ENCODE peak calls at places on chromosomes 3 and 15, in nine cellular contexts. Q, J, N, H, F, K, L, C and Y are unnamed samples.

GRCh38 chr15:68404056-68404798 is 27.7 kb downstream of the ITGA11 start:
- DNase-seq in Q (no peak), J (no peak), N (no peak), H (no peak), F (no peak), K (no peak), L (no peak), C (peak), Y (no peak)

GRCh38 chr3:135516143-135516542 is 449.4 kb upstream of the PPP2R3A start:
- DNase-seq in Q (no peak), J (peak), N (peak), H (peak), F (no peak), K (no peak), L (no peak), C (no peak), Y (no peak)

GRCh38 chr3:79491029-79491634 is 276.7 kb downstream of the ROBO1 start:
- DNase-seq in Q (no peak), J (no peak), N (peak), H (peak), F (no peak), K (no peak), L (peak), C (no peak), Y (no peak)

GRCh38 chr3:139088462-139089324 is 44.0 kb upstream of the PRR23C start:
- DNase-seq in Q (no peak), J (no peak), N (no peak), H (no peak), F (no peak), K (no peak), L (no peak), C (no peak), Y (no peak)

GRCh38 chr3:192410684-192410960 is 316.7 kb downstream of the FGF12 start:
- DNase-seq in Q (no peak), J (no peak), N (no peak), H (no peak), F (no peak), K (no peak), L (no peak), C (no peak), Y (no peak)

GRCh38 chr15:84736375-84736774 is 12.0 kb upstream of the ZNF592 start:
- DNase-seq in Q (no peak), J (no peak), N (no peak), H (no peak), F (peak), K (peak), L (no peak), C (no peak), Y (no peak)

GRCh38 chr3:34947849-34948248 is 691.5 kb upstream of the ARPP21 start:
- DNase-seq in Q (no peak), J (peak), N (peak), H (peak), F (no peak), K (no peak), L (peak), C (no peak), Y (no peak)

GRCh38 chr3:194205675-194206133 is 69.8 kb downstream of the HES1 start:
- DNase-seq in Q (no peak), J (peak), N (no peak), H (peak), F (no peak), K (no peak), L (no peak), C (no peak), Y (no peak)

GRCh38 chr3:35528728-35529127 is 110.6 kb upstream of the ARPP21 start:
- DNase-seq in Q (no peak), J (no peak), N (no peak), H (peak), F (no peak), K (no peak), L (peak), C (no peak), Y (no peak)

GRCh38 chr3:38458796-38459498 is 5.3 kb downstream of the ACVR2B start:
- DNase-seq in Q (peak), J (no peak), N (peak), H (peak), F (no peak), K (no peak), L (peak), C (no peak), Y (no peak)

GRCh38 chr15:62835762-62836161 is 206.8 kb upstream of the TPM1 start:
- DNase-seq in Q (no peak), J (no peak), N (no peak), H (no peak), F (no peak), K (no peak), L (no peak), C (no peak), Y (no peak)

GRCh38 chr3:39107056-39107873 is at the start of the genes GORASP1 and TTC21A:
- DNase-seq in Q (peak), J (peak), N (peak), H (peak), F (peak), K (peak), L (peak), C (peak), Y (peak)

GRCh38 chr15:90814193-90814811 is 54.1 kb upstream of the FURIN start:
- DNase-seq in Q (no peak), J (no peak), N (no peak), H (peak), F (no peak), K (no peak), L (no peak), C (no peak), Y (no peak)

GRCh38 chr3:33377489-33377888 is 62.7 kb downstream of the UBP1 start:
- DNase-seq in Q (no peak), J (no peak), N (no peak), H (no peak), F (no peak), K (no peak), L (no peak), C (no peak), Y (no peak)

GRCh38 chr3:15206662-15207576 is 873 bp downstream of the CAPN7 start:
- DNase-seq in Q (peak), J (peak), N (peak), H (peak), F (peak), K (peak), L (peak), C (no peak), Y (peak)

GRCh38 chr3:125214738-125215137 is 2.2 kb upstream of the SLC12A8 start:
- DNase-seq in Q (no peak), J (no peak), N (no peak), H (no peak), F (no peak), K (no peak), L (no peak), C (no peak), Y (no peak)

GRCh38 chr15:68307131-68307928 is 29.8 kb downstream of the FEM1B start:
- DNase-seq in Q (no peak), J (no peak), N (no peak), H (no peak), F (peak), K (peak), L (no peak), C (no peak), Y (no peak)

GRCh38 chr3:414063-414462 is 217.5 kb downstream of the CHL1 start:
- DNase-seq in Q (no peak), J (peak), N (peak), H (peak), F (no peak), K (no peak), L (peak), C (no peak), Y (no peak)

GRCh38 chr3:62987721-62988120 is 112.5 kb upstream of the CADPS start:
- DNase-seq in Q (no peak), J (no peak), N (no peak), H (no peak), F (no peak), K (no peak), L (no peak), C (no peak), Y (no peak)

GRCh38 chr3:14806641-14807263 is 12.0 kb upstream of the FGD5 start:
- DNase-seq in Q (no peak), J (no peak), N (peak), H (no peak), F (peak), K (no peak), L (no peak), C (no peak), Y (no peak)

DNA sequence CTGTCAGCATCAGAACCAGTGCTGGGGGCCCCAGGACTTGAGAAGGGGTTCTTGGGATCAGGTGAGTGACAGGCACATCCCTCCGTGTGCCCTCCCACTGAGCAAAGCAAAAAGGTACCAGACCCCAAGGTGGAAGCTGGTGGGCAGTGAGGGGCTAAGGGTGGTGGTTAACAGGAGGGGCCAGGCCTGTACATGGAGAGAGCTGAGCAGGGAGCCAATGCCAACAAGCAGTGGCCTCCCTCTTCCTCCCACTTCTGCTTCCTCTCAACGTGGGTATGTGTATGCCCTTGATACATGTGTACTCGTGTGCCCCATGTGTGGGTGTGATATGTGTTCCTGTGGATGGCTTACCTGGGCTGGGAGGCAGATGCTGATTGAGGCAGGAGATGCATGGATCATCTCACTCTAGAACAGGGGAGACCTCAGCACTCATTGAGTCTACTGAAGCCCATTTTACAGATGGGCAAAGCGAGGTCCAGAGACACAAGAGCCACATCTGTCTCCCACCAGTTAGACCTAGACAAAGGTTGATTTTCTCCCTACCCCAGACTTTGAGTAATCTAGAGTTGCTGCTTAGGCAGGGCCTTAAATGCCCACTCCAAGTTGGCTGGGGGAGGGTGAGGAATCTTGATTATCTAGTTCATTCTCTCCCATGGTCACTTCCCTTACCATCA is 945 bp downstream of the VIPR1 start:
- DNase-seq in Q (no peak), J (no peak), N (no peak), H (no peak), F (peak), K (no peak), L (no peak), C (peak), Y (no peak)
- H3K4me3 ChIP-seq in Q (peak), J (no peak), N (no peak), H (no peak), F (no peak), K (peak), L (no peak), C (peak), Y (no peak)

GRCh38 chr3:133991637-133992036 is 38.1 kb downstream of the SLCO2A1 start:
- DNase-seq in Q (no peak), J (no peak), N (peak), H (peak), F (no peak), K (no peak), L (peak), C (peak), Y (no peak)
- H3K4me3 ChIP-seq in Q (no peak), J (no peak), N (no peak), H (no peak), F (no peak), K (no peak), L (no peak), C (no peak), Y (no peak)

GRCh38 chr3:111732248-111732879 is 126.7 kb upstream of the PHLDB2 start:
- DNase-seq in Q (no peak), J (no peak), N (no peak), H (no peak), F (no peak), K (no peak), L (no peak), C (no peak), Y (no peak)
- H3K4me3 ChIP-seq in Q (no peak), J (no peak), N (no peak), H (no peak), F (no peak), K (no peak), L (no peak), C (no peak), Y (no peak)

DNA sequence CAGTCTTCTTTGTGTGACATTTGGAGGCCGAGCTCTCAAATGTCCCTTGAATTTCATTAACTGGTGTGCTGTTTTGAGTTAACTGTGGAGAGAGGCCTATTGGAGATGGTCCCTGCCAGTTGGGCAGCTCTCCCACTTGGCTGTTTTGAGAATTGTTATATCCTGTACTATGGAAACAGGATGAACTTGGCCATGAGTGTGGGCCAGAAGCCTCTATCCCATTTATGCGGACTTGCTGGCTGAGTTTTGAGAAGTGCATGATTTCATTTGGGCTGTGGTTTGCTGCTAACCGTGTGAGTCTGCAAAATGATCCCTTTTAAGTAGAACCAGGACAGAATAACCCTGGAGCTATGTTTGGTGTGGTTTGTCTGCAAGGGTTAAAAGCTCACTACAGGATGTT is 366.0 kb downstream of the PTPRG start:
- DNase-seq in Q (peak), J (no peak), N (peak), H (peak), F (no peak), K (no peak), L (peak), C (peak), Y (peak)
- H3K4me3 ChIP-seq in Q (peak), J (no peak), N (no peak), H (no peak), F (no peak), K (no peak), L (peak), C (no peak), Y (peak)

DNA sequence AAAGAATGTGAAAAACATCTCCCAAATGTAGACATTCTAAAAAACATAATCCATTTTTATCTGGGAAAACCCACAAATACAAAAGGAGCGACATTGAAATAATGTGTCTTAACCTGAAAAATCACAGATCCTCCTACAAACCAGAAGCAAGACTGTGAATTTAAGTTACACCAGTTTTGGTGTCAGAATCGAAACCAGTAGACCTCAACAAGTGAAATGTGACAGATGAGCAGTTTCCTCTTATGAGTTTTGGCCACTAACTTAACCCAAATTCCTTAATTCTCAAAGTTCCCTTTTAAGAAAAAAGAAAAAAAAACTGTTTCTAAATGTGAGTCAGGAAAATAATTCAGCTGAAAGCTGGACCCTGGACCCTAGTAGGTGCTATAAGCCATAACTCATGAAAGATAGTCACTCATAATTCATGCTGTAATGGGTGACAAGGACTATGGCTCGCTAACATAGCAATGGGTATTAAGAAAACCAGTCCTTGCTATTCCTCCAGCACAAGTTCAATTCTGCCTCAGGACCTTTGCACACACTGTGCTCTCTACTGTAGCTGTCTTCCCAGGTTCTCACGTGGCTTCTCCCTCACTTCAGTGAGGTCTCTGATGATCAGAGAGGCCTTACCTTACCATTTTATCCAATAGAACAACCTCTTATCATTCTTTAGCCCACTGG is 9.0 kb upstream of the THRB start:
- DNase-seq in Q (no peak), J (no peak), N (no peak), H (no peak), F (no peak), K (no peak), L (no peak), C (no peak), Y (no peak)
- H3K4me3 ChIP-seq in Q (no peak), J (no peak), N (no peak), H (no peak), F (no peak), K (no peak), L (no peak), C (no peak), Y (no peak)

GRCh38 chr3:172087827-172088580 is 48.6 kb downstream of the FNDC3B start:
- DNase-seq in Q (no peak), J (no peak), N (no peak), H (no peak), F (no peak), K (no peak), L (no peak), C (no peak), Y (no peak)
- H3K4me3 ChIP-seq in Q (no peak), J (no peak), N (no peak), H (no peak), F (no peak), K (no peak), L (no peak), C (no peak), Y (no peak)

DNA sequence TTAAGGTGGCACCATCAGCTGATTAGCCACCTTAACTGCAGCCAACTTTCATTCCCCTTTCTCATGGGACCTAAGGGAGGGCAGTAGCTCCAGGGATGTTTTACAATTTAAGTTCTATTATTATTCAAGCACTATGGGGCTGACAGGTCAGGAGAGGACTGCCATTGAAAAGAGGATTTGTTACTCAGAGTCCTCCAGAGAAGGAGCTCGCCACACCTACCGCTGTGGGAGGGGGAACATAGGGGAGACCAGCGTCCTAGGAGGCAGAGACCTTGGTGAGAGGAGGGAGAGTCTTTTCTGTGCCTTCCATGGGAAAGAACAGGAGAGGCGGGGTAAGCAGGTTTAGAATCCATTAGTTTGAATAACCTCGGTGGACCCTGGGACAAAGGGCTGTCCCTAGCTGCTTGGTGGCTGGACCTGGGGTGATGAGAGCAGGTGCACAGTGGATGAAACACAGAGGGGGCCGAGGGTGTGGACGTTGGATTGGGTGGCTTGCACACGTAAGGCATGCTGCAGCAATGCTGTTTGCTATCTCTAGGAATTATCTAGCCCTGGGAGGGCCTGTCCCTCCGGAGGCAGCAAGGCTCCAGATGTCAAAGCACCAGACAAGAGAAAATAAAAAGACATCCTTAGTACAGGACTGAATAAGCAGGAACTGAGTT is 14.2 kb downstream of the ATP10A start:
- DNase-seq in Q (no peak), J (no peak), N (no peak), H (no peak), F (no peak), K (no peak), L (no peak), C (no peak), Y (no peak)
- H3K4me3 ChIP-seq in Q (no peak), J (no peak), N (no peak), H (no peak), F (no peak), K (peak), L (peak), C (peak), Y (peak)

GRCh38 chr3:190120161-190121060 is at the start of gene P3H2:
- DNase-seq in Q (peak), J (peak), N (peak), H (peak), F (peak), K (no peak), L (peak), C (no peak), Y (peak)

GRCh38 chr3:190124067-190124466 is 3.4 kb upstream of the P3H2 start:
- DNase-seq in Q (no peak), J (no peak), N (no peak), H (no peak), F (no peak), K (no peak), L (no peak), C (no peak), Y (no peak)

GRCh38 chr3:190119734-190120133 is 963 bp downstream of the P3H2 start:
- DNase-seq in Q (no peak), J (no peak), N (no peak), H (no peak), F (no peak), K (no peak), L (no peak), C (no peak), Y (no peak)

GRCh38 chr3:190122198-190122771 is 1.6 kb upstream of the P3H2 start:
- DNase-seq in Q (no peak), J (no peak), N (peak), H (peak), F (no peak), K (no peak), L (no peak), C (no peak), Y (no peak)

GRCh38 chr3:190121061-190121765 is 516 bp upstream of the P3H2 start:
- DNase-seq in Q (no peak), J (no peak), N (no peak), H (no peak), F (no peak), K (no peak), L (no peak), C (no peak), Y (no peak)
- H3K4me3 ChIP-seq in Q (peak), J (peak), N (peak), H (peak), F (peak), K (no peak), L (peak), C (peak), Y (peak)

GRCh38 chr3:156445117-156445968 is 109.6 kb downstream of the SSR3 start:
- DNase-seq in Q (no peak), J (no peak), N (no peak), H (no peak), F (no peak), K (no peak), L (no peak), C (no peak), Y (no peak)
- H3K4me3 ChIP-seq in Q (no peak), J (no peak), N (no peak), H (no peak), F (no peak), K (no peak), L (no peak), C (no peak), Y (no peak)

DNA sequence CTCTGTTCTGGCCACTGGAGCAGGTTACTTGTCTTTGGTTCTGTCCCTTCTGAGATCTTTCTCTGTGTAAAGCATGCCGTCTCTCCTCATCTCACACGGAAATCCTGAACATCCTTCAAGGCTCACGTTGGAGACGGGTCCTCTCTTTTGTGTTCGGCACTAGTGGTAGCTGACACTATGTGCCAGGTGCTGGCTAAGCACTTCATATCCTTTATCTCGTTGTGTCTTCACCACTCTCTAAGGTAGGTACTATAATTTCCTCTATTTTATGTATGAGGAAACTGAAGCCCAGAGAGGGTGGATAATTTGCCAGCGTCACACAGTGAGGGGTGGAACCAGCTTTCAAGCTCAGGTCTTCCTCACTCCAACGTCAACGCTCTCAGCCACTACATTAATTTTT is 1.2 kb downstream of the IFT122 start:
- DNase-seq in Q (no peak), J (no peak), N (no peak), H (no peak), F (no peak), K (no peak), L (no peak), C (no peak), Y (no peak)
- H3K4me3 ChIP-seq in Q (peak), J (peak), N (peak), H (peak), F (no peak), K (peak), L (peak), C (peak), Y (peak)